ENCODE peak calls at places on chromosomes 12 and 14, in four cellular contexts. W is lower leg skin, H is glutamatergic neuron, L is HFFc6. N is an unnamed sample.

GRCh38 chr12:6852651-6853354 is 853 bp downstream of the USP5 start:
- DNase-seq in H (peak), W (no peak), L (peak), N (no peak)

GRCh38 chr12:109264095-109264942 is 44.8 kb downstream of the FOXN4 start:
- DNase-seq in H (peak), W (peak), L (peak), N (peak)

GRCh38 chr12:111066744-111067437 is 146.5 kb upstream of the MYL2 start:
- DNase-seq in L (no peak), W (no peak), H (no peak), N (no peak)

GRCh38 chr12:128966411-128966810 is 113.1 kb downstream of the GLT1D1 start:
- DNase-seq in L (no peak), W (no peak), H (no peak), N (no peak)

GRCh38 chr12:131801254-131801866 is 26.8 kb upstream of the MMP17 start:
- DNase-seq in W (no peak), L (no peak), H (no peak), N (no peak)

GRCh38 chr14:32596390-32596789 is 267.3 kb downstream of the AKAP6 start:
- DNase-seq in L (no peak), H (no peak), W (no peak), N (no peak)

GRCh38 chr12:51322452-51322851 is 1.5 kb downstream of the BIN2 start:
- DNase-seq in H (no peak), W (no peak), L (no peak), N (no peak)

GRCh38 chr12:109582636-109583035 is 9.0 kb downstream of the MVK start:
- DNase-seq in L (no peak), W (no peak), H (no peak), N (no peak)

GRCh38 chr12:48934312-48934706 is 9.0 kb upstream of the FKBP11 start:
- DNase-seq in H (no peak), L (no peak), W (no peak), N (no peak)

GRCh38 chr14:54902143-54902520 is 494 bp downstream of the GCH1 start:
- DNase-seq in W (peak), H (peak), L (no peak), N (peak)
- TF ChIP-seq CTCF in W (no peak), H (no peak), L (no peak), N (no peak)

GRCh38 chr12:97716356-97716755 is 253.8 kb downstream of the RMST start:
- DNase-seq in H (no peak), W (no peak), L (no peak), N (no peak)
- TF ChIP-seq CTCF in H (peak), W (no peak), L (no peak), N (peak)

DNA sequence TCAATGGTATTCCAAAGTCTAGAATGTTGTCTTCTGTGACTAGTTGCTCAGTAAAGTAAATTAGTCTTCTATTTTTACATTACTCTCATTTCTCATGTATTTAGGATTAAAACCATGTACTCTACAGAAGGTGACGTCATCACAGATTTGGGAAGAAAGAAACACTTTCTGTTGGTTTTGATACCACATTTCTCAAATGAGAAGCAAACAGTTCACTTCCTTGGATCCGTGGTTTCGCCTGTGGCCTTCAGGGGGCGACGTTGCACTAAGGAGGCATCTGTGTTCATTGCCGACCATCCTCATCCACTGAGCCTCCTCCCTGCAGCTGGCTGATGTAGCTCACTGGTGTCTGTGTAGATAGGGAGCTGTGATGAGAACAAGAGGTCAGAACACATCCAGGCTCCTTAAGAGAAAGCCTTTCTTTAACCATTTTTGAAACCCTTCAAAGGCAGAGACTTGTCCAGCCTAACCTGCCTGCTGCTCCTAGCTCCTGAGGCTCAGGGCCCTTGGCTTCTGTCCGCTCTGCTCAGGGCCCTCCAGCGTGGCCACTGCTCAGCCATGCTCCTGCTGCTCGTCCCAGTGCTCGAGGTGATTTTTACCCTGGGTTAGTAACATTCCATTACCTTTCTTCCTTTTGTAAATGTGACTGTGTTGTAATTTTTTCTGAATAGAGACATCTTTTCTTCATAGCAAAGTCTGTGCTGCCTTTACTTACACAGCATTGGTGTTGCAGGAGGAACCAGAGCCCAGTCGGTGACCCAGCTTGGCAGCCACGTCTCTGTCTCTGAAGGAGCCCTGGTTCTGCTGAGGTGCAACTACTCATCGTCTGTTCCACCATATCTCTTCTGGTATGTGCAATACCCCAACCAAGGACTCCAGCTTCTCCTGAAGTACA is 220.6 kb upstream of the OR4E1 start:
- DNase-seq in L (no peak), H (peak), W (no peak), N (peak)
- TF ChIP-seq CTCF in L (no peak), H (peak), W (no peak), N (peak)

DNA sequence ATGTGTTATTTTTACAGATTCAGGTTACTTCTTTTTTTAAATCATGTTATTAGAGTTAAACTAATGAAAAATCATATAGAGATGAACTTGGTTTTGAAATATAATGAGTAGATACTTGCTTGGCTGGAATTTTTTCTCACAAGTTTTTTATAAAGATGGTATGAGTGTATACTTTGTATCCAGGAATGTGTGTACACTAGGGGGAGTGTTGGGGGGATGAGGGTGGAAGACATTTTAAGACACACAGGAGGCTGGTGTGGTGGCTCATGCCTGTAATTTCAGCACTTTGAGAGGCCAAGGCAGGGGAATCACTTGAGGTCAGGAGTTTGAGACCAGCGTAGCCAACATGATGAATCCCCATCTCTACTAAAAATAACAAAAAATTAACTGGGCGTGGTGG is 23.2 kb downstream of the PPM1A start:
- DNase-seq in L (no peak), H (no peak), W (no peak), N (no peak)
- TF ChIP-seq CTCF in L (peak), H (no peak), W (no peak), N (no peak)

DNA sequence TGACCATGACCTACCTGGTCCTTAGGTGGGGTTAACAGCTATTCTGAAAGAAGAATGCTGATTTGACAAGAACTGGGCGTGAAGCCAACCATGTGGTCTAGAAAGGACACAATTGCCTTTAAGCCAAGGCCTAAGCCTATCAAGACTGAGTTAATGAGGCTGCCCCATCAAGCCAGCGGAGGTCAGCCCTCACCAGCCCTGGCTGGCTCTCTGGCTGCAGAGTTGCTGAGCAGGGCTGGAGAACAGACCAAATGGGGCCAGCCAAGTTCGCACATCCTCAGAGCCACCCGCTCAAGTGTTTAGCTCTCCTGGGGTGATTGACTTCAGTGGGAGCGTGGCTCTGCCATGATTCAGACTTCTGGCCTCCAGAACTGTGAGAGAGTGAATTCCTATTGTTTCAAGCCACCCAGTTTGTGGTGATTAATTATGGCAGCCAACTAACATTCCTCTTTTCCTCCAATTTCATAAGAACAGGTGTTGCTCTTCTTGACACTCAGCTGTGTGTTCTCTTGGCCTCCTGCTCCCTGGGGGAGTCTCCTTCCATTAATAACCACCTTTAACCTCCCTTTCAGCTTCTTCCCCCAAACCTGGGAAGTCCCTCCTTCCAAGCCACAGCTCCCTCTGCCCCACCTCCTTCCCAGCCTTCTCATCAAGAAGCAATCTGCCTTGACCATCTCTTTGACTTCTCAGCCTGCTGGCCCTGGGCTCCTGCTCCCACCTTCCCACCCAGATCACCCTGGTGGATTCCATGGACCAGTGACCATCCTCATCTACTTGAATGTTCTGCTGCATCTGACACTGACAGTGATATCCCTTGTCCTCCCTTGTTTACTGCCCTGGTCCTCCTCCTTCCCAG is 5.3 kb upstream of the SERPINA5 start:
- DNase-seq in H (no peak), L (no peak), W (peak), N (no peak)
- TF ChIP-seq CTCF in H (no peak), L (no peak), W (no peak), N (no peak)

GRCh38 chr12:84913151-84913550 is 552 bp upstream of the SLC6A15 start:
- DNase-seq in L (no peak), W (peak), H (peak), N (peak)

GRCh38 chr12:84910549-84911241 is 1.9 kb downstream of the SLC6A15 start:
- DNase-seq in L (no peak), W (no peak), H (peak), N (peak)

GRCh38 chr12:84911331-84912190 is 1.0 kb downstream of the SLC6A15 start:
- DNase-seq in W (peak), L (peak), H (peak), N (peak)

DNA sequence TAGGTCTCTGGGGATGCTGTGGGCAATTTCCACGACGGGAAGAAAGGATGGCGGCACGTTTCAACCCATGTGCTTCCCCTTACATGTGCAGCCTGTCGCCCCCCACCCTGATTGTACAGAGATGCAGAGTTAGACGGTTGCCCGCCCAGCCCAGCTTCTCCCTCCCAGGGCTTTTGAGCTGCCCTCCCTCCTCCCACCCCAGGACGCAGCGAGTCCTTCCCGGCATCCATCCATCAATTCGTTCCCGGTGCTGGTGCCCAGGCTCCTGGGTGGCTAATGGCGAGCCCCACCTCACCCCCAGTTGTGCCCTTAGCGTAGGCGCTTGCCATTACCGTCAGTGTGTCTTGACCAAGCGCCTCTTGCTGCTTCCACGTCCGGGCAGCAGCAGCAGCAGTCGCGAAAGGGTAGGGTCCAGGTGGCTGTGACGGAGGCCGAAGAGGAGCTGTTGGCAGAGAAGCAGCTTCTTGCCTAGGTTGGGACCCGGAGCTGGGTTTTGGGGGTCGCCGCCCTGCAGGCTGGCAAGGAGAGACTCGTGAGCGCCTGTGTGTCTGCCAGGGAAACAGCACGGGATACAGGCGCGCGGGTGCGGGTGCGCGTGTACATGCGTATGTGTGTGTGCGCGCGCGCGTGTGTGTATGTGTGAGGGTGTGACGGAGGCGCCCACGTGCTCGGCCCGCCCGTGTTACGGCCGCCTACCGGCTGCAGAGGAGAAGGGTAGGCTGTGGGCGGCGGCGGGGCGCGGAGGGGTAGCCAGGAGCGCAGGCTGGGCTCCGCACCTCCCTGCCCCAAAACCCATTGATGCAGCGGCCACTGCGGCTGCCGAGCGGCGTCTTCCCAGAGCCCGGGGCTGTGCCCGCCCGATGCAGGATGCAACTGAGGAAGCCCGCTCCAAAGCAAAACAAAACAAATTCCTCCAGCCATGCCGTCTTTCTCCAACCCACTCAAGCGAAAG is at the start of gene SLC6A15:
- DNase-seq in W (peak), L (no peak), H (peak), N (peak)
- TF ChIP-seq CTCF in W (no peak), L (peak), H (peak), N (peak)